ENCODE peak calls at places on chromosomes 5 and 9, in five cellular contexts. Z is B cell, D is tibial artery, R is AG09319, A is SW 1271. T is an unnamed sample.

GRCh38 chr9:124259273-124260078 is 1.7 kb downstream of the NEK6 start:
- DNase-seq in R (peak), Z (no peak), A (no peak), D (peak), T (no peak)

GRCh38 chr5:161007879-161008278 is 155.9 kb upstream of the ATP10B start:
- DNase-seq in Z (no peak), A (no peak), R (no peak), D (no peak), T (no peak)

GRCh38 chr9:108184941-108185340 is 670.8 kb downstream of the ACTL7B start:
- DNase-seq in D (no peak), R (no peak), A (no peak), Z (no peak), T (no peak)

GRCh38 chr5:77946381-77947050 is 170.4 kb upstream of the TBCA start:
- DNase-seq in Z (no peak), D (no peak), A (no peak), R (no peak), T (no peak)

GRCh38 chr5:118247468-118247867 is 740.9 kb downstream of the DTWD2 start:
- DNase-seq in Z (no peak), A (no peak), D (no peak), R (no peak), T (no peak)

GRCh38 chr9:95627802-95628201 is 111.0 kb upstream of the PTCH1 start:
- DNase-seq in Z (no peak), D (no peak), R (no peak), A (no peak), T (no peak)

GRCh38 chr9:123426406-123426805 is 70.4 kb downstream of the CRB2 start:
- DNase-seq in A (no peak), D (no peak), R (no peak), Z (no peak), T (peak)

GRCh38 chr5:165258188-165258855 is 1752.9 kb downstream of the MAT2B start:
- DNase-seq in Z (no peak), A (no peak), D (no peak), R (no peak), T (no peak)

GRCh38 chr5:51383494-51384081 is 340 bp downstream of the ISL1 start:
- DNase-seq in A (no peak), Z (no peak), D (no peak), R (no peak), T (no peak)

GRCh38 chr9:18550286-18550685 is 76.3 kb downstream of the ADAMTSL1 start:
- DNase-seq in A (no peak), R (no peak), D (no peak), Z (no peak), T (no peak)

GRCh38 chr5:180380441-180380840 is 27.3 kb upstream of the GFPT2 start:
- DNase-seq in D (no peak), R (no peak), A (no peak), Z (no peak), T (no peak)

GRCh38 chr9:70060883-70061507 is 17.3 kb downstream of the MAMDC2 start:
- DNase-seq in A (no peak), D (no peak), R (no peak), Z (peak), T (no peak)

GRCh38 chr9:20048985-20049384 is 260.1 kb upstream of the SLC24A2 start:
- DNase-seq in Z (peak), A (no peak), R (no peak), D (no peak), T (no peak)

GRCh38 chr9:121785673-121786542 is 134.5 kb downstream of the DAB2IP start:
- DNase-seq in D (no peak), A (no peak), R (no peak), Z (no peak), T (no peak)

GRCh38 chr9:113997610-113998009 is 80.5 kb downstream of the AMBP start:
- DNase-seq in D (no peak), Z (no peak), R (no peak), A (no peak), T (no peak)

GRCh38 chr5:138180841-138181240 is 1.9 kb downstream of the KIF20A start:
- DNase-seq in R (no peak), D (no peak), A (no peak), Z (no peak), T (no peak)

GRCh38 chr5:135233477-135233876 is 165.6 kb downstream of the MACROH2A1 start:
- DNase-seq in D (no peak), Z (no peak), A (no peak), R (no peak), T (no peak)

GRCh38 chr5:15008476-15008875 is 136.9 kb upstream of the ANKH start:
- DNase-seq in A (peak), D (peak), Z (no peak), R (peak), T (no peak)

GRCh38 chr9:110143969-110144545 is 63.9 kb downstream of the C9orf152 start:
- DNase-seq in R (no peak), A (no peak), D (no peak), Z (peak), T (no peak)

GRCh38 chr5:121863753-121864152 is 12.1 kb downstream of the FTMT start:
- DNase-seq in D (no peak), Z (no peak), A (no peak), R (no peak), T (no peak)

GRCh38 chr5:67156976-67157583 is 39.5 kb downstream of the CD180 start:
- DNase-seq in R (no peak), Z (peak), A (no peak), D (no peak), T (peak)

GRCh38 chr5:3347741-3348140 is 247.9 kb upstream of the IRX1 start:
- DNase-seq in A (no peak), R (no peak), Z (no peak), D (no peak), T (no peak)

GRCh38 chr5:123763201-123763600 is 251.2 kb downstream of the CSNK1G3 start:
- DNase-seq in R (no peak), Z (no peak), D (no peak), A (no peak), T (no peak)